ENCODE peak calls at places on chromosomes 11 and 22, in eight cellular contexts. T, S, F, Z, L, Q, V and K are unnamed samples.

GRCh38 chr11:134338068-134338467 is 6.3 kb downstream of the GLB1L2 start:
- DNase-seq in T (no peak), S (no peak), F (no peak), Z (no peak), L (no peak), Q (no peak), V (no peak), K (peak)

GRCh38 chr22:32539631-32540449 is 65.2 kb downstream of the FBXO7 start:
- DNase-seq in T (peak), S (no peak), F (no peak), Z (peak), L (no peak), Q (no peak), V (peak), K (no peak)

GRCh38 chr11:91100432-91100831 is 877.6 kb upstream of the CHORDC1 start:
- DNase-seq in T (peak), S (no peak), F (no peak), Z (no peak), L (no peak), Q (no peak), V (no peak), K (no peak)

GRCh38 chr22:44363214-44363979 is 50.6 kb upstream of the SHISAL1 start:
- DNase-seq in T (peak), S (peak), F (no peak), Z (no peak), L (peak), Q (peak), V (peak), K (no peak)

GRCh38 chr22:20523118-20523983 is 15.9 kb downstream of the MED15 start:
- DNase-seq in T (no peak), S (no peak), F (no peak), Z (no peak), L (no peak), Q (no peak), V (no peak), K (no peak)

GRCh38 chr11:32173435-32173834 is 82.6 kb downstream of the RCN1 start:
- DNase-seq in T (peak), S (no peak), F (no peak), Z (peak), L (peak), Q (peak), V (peak), K (peak)

GRCh38 chr22:35648066-35649025 is at the start of gene APOL6:
- DNase-seq in T (peak), S (peak), F (peak), Z (peak), L (no peak), Q (no peak), V (peak), K (peak)

GRCh38 chr11:47259178-47259977 is 1.6 kb downstream of the NR1H3 start:
- DNase-seq in T (peak), S (peak), F (peak), Z (peak), L (peak), Q (peak), V (peak), K (peak)

GRCh38 chr11:1304376-1304775 is 5.1 kb downstream of the TOLLIP start:
- DNase-seq in T (no peak), S (peak), F (no peak), Z (no peak), L (no peak), Q (no peak), V (peak), K (no peak)

GRCh38 chr22:40376149-40376548 is 5.8 kb downstream of the SGSM3 start:
- DNase-seq in T (no peak), S (no peak), F (peak), Z (no peak), L (no peak), Q (no peak), V (peak), K (no peak)
- TF ChIP-seq CTCF in T (no peak), S (no peak), F (no peak), Z (no peak), L (no peak), Q (no peak), V (no peak), K (no peak)

GRCh38 chr22:17888439-17888838 is 114.2 kb upstream of the BID start:
- DNase-seq in T (no peak), S (no peak), F (no peak), Z (no peak), L (no peak), Q (no peak), V (no peak), K (no peak)

GRCh38 chr22:17890245-17890671 is 116.0 kb upstream of the BID start:
- DNase-seq in T (peak), S (no peak), F (no peak), Z (no peak), L (no peak), Q (no peak), V (peak), K (no peak)

GRCh38 chr22:17890892-17891291 is 116.6 kb upstream of the BID start:
- DNase-seq in T (no peak), S (no peak), F (no peak), Z (no peak), L (no peak), Q (no peak), V (no peak), K (no peak)

GRCh38 chr22:17891427-17892167 is 117.3 kb upstream of the BID start:
- DNase-seq in T (no peak), S (no peak), F (no peak), Z (no peak), L (peak), Q (peak), V (peak), K (no peak)

DNA sequence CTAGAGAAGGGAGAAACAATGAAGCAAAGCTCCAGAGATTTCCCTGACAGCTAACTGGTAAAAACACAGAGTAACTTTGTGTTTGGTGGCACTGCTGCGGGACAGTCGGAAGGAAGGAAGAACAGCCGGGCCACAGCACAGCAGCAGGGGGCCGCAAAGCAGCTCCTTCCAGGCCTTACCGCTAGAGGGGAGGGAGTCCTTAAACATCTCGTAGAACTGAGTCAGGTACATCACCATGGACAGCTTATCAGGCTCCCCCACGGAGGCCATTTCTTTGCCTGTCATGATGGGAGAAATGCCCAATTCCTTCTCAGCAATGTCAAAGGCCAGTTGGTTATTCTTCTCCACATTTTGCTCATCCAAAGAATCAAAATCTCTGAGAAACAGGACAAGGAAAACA is 114.6 kb upstream of the BID start:
- DNase-seq in T (no peak), S (no peak), F (peak), Z (no peak), L (peak), Q (no peak), V (no peak), K (no peak)
- TF ChIP-seq CTCF in T (peak), S (no peak), F (peak), Z (no peak), L (peak), Q (no peak), V (no peak), K (no peak)

GRCh38 chr11:27211370-27212127 is 151.5 kb downstream of the CCDC34 start:
- DNase-seq in T (no peak), S (no peak), F (no peak), Z (no peak), L (peak), Q (no peak), V (no peak), K (no peak)
- TF ChIP-seq CTCF in T (peak), S (no peak), F (peak), Z (peak), L (peak), Q (peak), V (peak), K (peak)

GRCh38 chr22:39319284-39320170 is at the start of gene RPL3:
- DNase-seq in T (peak), S (peak), F (peak), Z (peak), L (peak), Q (peak), V (peak), K (peak)
- TF ChIP-seq CTCF in T (no peak), S (peak), F (peak), Z (peak), L (peak), Q (no peak), V (peak), K (peak)